ENCODE peak calls at places on chromosomes 2 and 18, in ten cellular contexts. D, J, Y, C, M, O, S, A, Q and B are unnamed samples.

GRCh38 chr2:126029316-126029715 is 626.6 kb upstream of the GYPC start:
- DNase-seq in A (no peak), S (no peak), C (no peak), Q (no peak), J (no peak), M (no peak), O (no peak), Y (no peak), D (no peak), B (no peak)

GRCh38 chr18:75531212-75531850 is 103.8 kb upstream of the SMIM21 start:
- DNase-seq in D (no peak), Y (no peak), O (no peak), M (no peak), J (peak), A (no peak), C (no peak), S (no peak), Q (no peak), B (peak)

GRCh38 chr2:189191766-189192165 is 12.2 kb upstream of the COL5A2 start:
- DNase-seq in Q (no peak), D (no peak), C (no peak), A (no peak), M (no peak), S (no peak), J (peak), O (no peak), Y (no peak), B (no peak)

GRCh38 chr2:61177727-61178549 is 15.9 kb downstream of the C2orf74 start:
- DNase-seq in C (no peak), D (peak), O (peak), J (peak), Q (peak), S (no peak), A (peak), Y (no peak), M (peak), B (peak)

GRCh38 chr2:88627856-88628568 is 748 bp upstream of the EIF2AK3 start:
- DNase-seq in Q (peak), C (peak), Y (no peak), D (peak), A (peak), S (no peak), O (peak), J (peak), M (peak), B (peak)

GRCh38 chr2:204341887-204342276 is 203.4 kb upstream of the PARD3B start:
- DNase-seq in J (no peak), C (no peak), S (no peak), Y (no peak), M (no peak), O (no peak), D (no peak), A (no peak), Q (no peak), B (no peak)

GRCh38 chr18:13406770-13407169 is 188.2 kb downstream of the LDLRAD4 start:
- DNase-seq in A (no peak), Q (no peak), C (no peak), J (no peak), Y (no peak), S (no peak), M (no peak), D (no peak), O (peak), B (no peak)

GRCh38 chr2:207394812-207395534 is 134.8 kb upstream of the CREB1 start:
- DNase-seq in Q (no peak), J (peak), O (no peak), C (peak), A (no peak), Y (no peak), M (peak), S (no peak), D (no peak), B (no peak)

GRCh38 chr2:150255528-150255927 is 231.9 kb downstream of the RND3 start:
- DNase-seq in D (no peak), J (peak), M (no peak), O (no peak), Q (no peak), C (no peak), S (no peak), A (no peak), Y (no peak), B (no peak)

GRCh38 chr2:136891100-136891499 is 125.8 kb downstream of the THSD7B start:
- DNase-seq in S (no peak), D (no peak), A (no peak), Y (no peak), Q (no peak), C (no peak), J (no peak), O (no peak), M (no peak), B (no peak)

GRCh38 chr2:239936838-239937581 is 88.1 kb downstream of the NDUFA10 start:
- DNase-seq in Y (no peak), D (peak), Q (peak), S (no peak), O (peak), J (no peak), A (no peak), C (no peak), M (peak), B (peak)

GRCh38 chr2:235492850-235493344 is 946 bp upstream of the AGAP1 start:
- DNase-seq in S (no peak), J (no peak), M (peak), A (no peak), D (no peak), Q (no peak), C (no peak), Y (no peak), O (no peak), B (peak)

GRCh38 chr2:223052710-223053261 is 796 bp downstream of the KCNE4 start:
- DNase-seq in S (no peak), C (peak), A (no peak), O (no peak), Q (peak), Y (no peak), D (no peak), J (no peak), M (peak), B (no peak)

GRCh38 chr2:223050900-223051299 is 1.1 kb upstream of the KCNE4 start:
- DNase-seq in C (no peak), M (no peak), S (no peak), J (peak), O (no peak), Q (no peak), Y (no peak), A (no peak), D (no peak), B (no peak)

GRCh38 chr2:223053431-223054192 is 1.6 kb downstream of the KCNE4 start:
- DNase-seq in O (no peak), M (peak), Y (no peak), D (no peak), Q (no peak), C (no peak), S (no peak), A (no peak), J (no peak), B (no peak)

GRCh38 chr2:223050188-223050587 is 1.8 kb upstream of the KCNE4 start:
- DNase-seq in C (no peak), S (no peak), M (no peak), J (no peak), O (no peak), Q (no peak), A (no peak), Y (no peak), D (no peak), B (no peak)

GRCh38 chr2:223051580-223052375 is at the start of gene KCNE4:
- DNase-seq in S (no peak), Y (no peak), M (peak), C (no peak), A (no peak), O (no peak), J (peak), Q (no peak), D (no peak), B (no peak)
- TF ChIP-seq POLR2A in S (no peak), Y (no peak), M (peak), C (no peak), A (no peak), O (no peak), J (peak), Q (peak), D (peak), B (peak)

GRCh38 chr18:55589625-55590291 is 1.8 kb upstream of the TCF4 start:
- DNase-seq in O (peak), J (peak), D (peak), S (peak), M (peak), C (peak), Q (peak), A (peak), Y (no peak), B (peak)
- TF ChIP-seq POLR2A in O (no peak), J (peak), D (peak), S (peak), M (peak), C (peak), Q (peak), A (peak), Y (no peak), B (no peak)

GRCh38 chr2:15642334-15643208 is 50.9 kb downstream of the DDX1 start:
- DNase-seq in C (no peak), D (no peak), O (no peak), J (no peak), Y (no peak), Q (no peak), S (no peak), M (no peak), A (no peak), B (no peak)

GRCh38 chr2:15639323-15640251 is 47.9 kb downstream of the DDX1 start:
- DNase-seq in O (no peak), D (no peak), J (no peak), C (no peak), S (no peak), Q (no peak), Y (no peak), M (no peak), A (no peak), B (no peak)

GRCh38 chr2:15640291-15640711 is 48.6 kb downstream of the DDX1 start:
- DNase-seq in Y (no peak), Q (no peak), O (no peak), A (no peak), M (peak), D (no peak), J (peak), C (no peak), S (no peak), B (no peak)

GRCh38 chr2:15641530-15641982 is 49.9 kb downstream of the DDX1 start:
- DNase-seq in C (no peak), M (no peak), Q (no peak), A (no peak), J (no peak), Y (no peak), D (no peak), O (no peak), S (no peak), B (no peak)

DNA sequence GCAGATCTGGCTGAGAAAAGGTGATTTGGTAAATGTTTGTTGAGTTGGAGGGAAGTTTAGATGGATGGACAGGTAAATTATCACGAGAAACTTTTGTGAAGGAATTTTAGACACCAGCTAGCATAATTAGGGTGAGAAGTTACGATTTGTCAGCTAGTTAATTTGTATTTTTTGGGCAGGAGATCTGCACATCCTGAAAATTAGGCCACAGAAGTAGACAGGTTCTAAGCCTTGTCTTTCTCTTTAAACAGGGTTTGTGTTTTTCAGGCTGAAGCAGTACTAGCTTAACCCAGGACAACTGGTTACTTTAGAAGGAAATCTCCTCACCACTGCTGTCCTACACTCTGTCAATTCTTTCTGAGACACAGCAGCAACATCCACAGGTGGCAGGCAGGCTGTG is 49.1 kb downstream of the DDX1 start:
- DNase-seq in C (no peak), A (no peak), S (no peak), Q (no peak), Y (no peak), D (no peak), O (no peak), M (no peak), J (no peak), B (no peak)
- TF ChIP-seq POLR2A in C (no peak), A (no peak), S (no peak), Q (no peak), Y (no peak), D (no peak), O (no peak), M (no peak), J (no peak), B (no peak)

DNA sequence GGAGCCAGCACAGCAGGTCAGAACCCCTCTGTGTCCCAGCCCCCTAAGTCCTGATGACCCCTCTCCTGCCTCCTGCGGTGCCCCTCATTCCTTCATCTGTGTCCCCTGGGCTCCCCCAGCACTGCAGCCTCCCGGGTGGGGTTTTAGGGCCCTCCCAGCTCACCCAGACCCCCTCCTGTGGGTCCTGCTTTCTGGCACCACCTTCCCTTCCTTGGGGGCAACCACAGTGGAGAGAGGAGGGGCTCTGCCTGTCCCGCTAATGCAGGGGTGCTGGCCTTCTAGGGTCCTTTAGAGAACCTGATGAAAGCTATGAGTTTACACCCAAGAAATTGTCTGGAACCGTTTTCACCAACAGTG is 42.7 kb upstream of the ALPP start:
- DNase-seq in C (no peak), A (no peak), M (peak), S (no peak), Q (no peak), D (no peak), O (peak), J (no peak), Y (no peak), B (peak)
- TF ChIP-seq POLR2A in C (no peak), A (no peak), M (no peak), S (no peak), Q (no peak), D (no peak), O (no peak), J (no peak), Y (no peak), B (no peak)

DNA sequence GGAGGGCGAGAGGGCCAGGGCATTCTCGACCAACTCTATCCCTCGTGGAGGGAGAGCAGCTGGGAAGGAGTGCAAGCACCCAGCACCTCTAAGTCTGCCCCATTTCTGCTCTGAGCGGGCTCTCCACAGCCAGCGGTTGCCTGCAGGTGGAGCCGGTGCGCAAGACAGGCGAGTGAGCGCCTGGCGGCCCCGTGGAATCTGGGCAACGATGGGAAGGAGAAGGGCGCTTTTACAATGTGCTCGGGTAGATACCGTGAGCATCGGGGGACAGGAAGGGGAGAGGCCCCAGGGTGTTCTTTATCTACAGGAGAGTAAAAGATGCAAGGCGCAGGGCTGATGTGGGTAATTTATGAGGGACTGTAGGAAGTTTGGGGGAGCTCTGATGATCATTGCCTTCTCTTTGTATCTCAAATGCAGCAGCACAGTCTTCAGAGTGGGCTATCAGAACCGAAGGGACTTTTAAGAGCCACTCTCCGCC is 867 bp upstream of the TTL start:
- DNase-seq in A (peak), M (peak), Q (peak), S (peak), D (peak), O (peak), C (peak), J (peak), Y (no peak), B (peak)
- TF ChIP-seq POLR2A in A (no peak), M (no peak), Q (no peak), S (no peak), D (no peak), O (no peak), C (peak), J (no peak), Y (no peak), B (no peak)

DNA sequence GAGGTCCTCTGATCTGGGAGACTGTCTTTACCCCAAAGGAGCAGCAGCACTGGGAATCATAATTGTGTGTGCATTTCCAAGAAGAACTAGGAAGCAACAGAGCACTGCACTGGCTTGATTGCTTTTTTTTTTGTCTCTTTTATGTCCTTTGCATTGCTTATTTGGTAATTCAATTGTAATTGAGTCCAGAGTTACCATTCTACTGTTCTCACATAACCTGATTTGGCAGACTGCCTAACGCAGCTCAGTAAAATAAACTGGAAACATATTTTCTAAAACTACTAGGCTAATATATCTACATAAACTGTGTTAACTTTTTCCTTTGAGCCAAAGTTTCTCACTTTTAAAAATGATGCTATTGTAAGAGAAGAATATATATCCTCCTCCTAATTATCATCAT is 190.4 kb upstream of the SLC8A1 start:
- DNase-seq in A (no peak), M (no peak), Y (no peak), Q (no peak), S (no peak), O (no peak), D (no peak), J (no peak), C (no peak), B (no peak)
- TF ChIP-seq POLR2A in A (no peak), M (no peak), Y (no peak), Q (no peak), S (no peak), O (no peak), D (no peak), J (no peak), C (no peak), B (no peak)

GRCh38 chr2:56184500-56184996 is 758 bp downstream of the CCDC85A start:
- DNase-seq in S (no peak), Y (peak), D (no peak), A (peak), O (no peak), Q (peak), M (no peak), C (peak), J (no peak), B (peak)
- TF ChIP-seq POLR2A in S (no peak), Y (no peak), D (no peak), A (no peak), O (no peak), Q (no peak), M (no peak), C (no peak), J (no peak), B (no peak)

DNA sequence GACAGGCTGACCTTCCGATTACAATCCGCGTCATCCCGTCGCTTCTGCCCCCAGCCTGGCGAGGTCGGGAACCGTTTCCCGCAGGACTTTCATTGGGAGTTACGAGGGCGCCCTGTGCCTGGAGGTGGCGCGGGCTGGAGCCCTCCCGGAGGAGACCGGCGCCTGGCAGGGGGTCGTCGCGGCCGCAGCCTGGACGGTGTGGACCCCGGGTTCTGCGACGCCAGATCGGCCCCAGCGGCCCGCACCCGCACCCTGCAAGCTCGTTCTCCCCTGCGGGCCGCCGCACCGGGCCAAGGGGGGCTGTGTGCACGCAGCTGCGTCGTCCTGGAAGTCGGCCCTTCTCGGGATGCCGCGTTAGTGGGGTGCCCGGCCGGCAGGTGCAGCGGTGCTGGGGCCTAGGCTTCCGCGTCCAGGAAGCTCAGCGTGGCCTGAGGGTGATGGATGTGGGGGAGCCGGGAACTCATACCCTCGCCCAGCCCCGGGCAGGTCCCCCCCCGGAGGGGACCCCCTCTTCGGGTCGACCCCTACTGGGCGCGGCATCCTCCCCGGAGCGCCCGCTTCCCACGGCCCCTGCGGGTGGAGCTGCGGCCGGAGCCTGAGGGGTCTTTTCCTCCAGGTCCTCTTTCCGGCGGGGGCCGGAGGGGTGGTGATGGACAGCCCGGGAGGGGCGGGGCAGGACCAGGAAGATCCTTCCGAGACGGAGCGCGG is 64.0 kb downstream of the LRRFIP1 start:
- DNase-seq in S (no peak), Y (no peak), C (no peak), A (no peak), J (no peak), Q (peak), O (no peak), D (no peak), M (no peak), B (peak)
- TF ChIP-seq POLR2A in S (peak), Y (no peak), C (no peak), A (peak), J (no peak), Q (no peak), O (peak), D (no peak), M (peak), B (no peak)